ENCODE peak calls at places on chromosomes 4 and X, in seven cellular contexts. W is pancreas, K is mammary epithelial cell, Y is esophagus squamous epithelium, U is right lobe of liver, L is hepatocyte, F is dorsolateral prefrontal cortex. D is an unnamed sample.
A peak's percentile ranks its signal among the peaks of the same experiment; 100 is the strongest.

GRCh38 chr4:58749206-58749605 is 1639.0 kb upstream of the IGFBP7 start:
- DNase-seq in W (peak; percentile 3), K (no peak), Y (no peak), U (no peak), L (peak; percentile 76), F (no peak), D (no peak)

GRCh38 chr4:141654098-141654497 is 17.7 kb downstream of the IL15 start:
- DNase-seq in W (peak; percentile 6), K (no peak), Y (no peak), U (peak; percentile 60), L (peak; percentile 36), F (no peak), D (no peak)

GRCh38 chr4:76212301-76212700 is 1.3 kb downstream of the SCARB2 start:
- DNase-seq in W (no peak), K (no peak), Y (no peak), U (no peak), L (no peak), F (no peak), D (no peak)

GRCh38 chrX:18931972-18932371 is 51.9 kb downstream of the PHKA2 start:
- DNase-seq in W (no peak), K (no peak), Y (no peak), U (no peak), L (peak; percentile 18), F (no peak), D (no peak)

GRCh38 chr4:10762541-10762940 is 78.0 kb upstream of the CLNK start:
- DNase-seq in W (no peak), K (no peak), Y (no peak), U (no peak), L (peak; percentile 11), F (no peak), D (no peak)

GRCh38 chr4:106264331-106264728 is 51.7 kb downstream of the TBCK start:
- DNase-seq in W (no peak), K (no peak), Y (no peak), U (no peak), L (peak; percentile 83), F (no peak), D (no peak)

GRCh38 chr4:41692717-41693345 is 55.7 kb downstream of the PHOX2B start:
- DNase-seq in W (peak; percentile 28), K (peak; percentile 40), Y (no peak), U (no peak), L (peak; percentile 77), F (peak; percentile 48), D (peak; percentile 3)

GRCh38 chrX:26295425-26295824 is 79.5 kb downstream of the MAGEB5 start:
- DNase-seq in W (no peak), K (no peak), Y (no peak), U (no peak), L (no peak), F (no peak), D (no peak)

GRCh38 chr4:67020079-67020807 is 525.1 kb downstream of the CENPC start:
- DNase-seq in W (no peak), K (no peak), Y (no peak), U (no peak), L (no peak), F (no peak), D (no peak)

GRCh38 chr4:39699676-39700409 is 1.9 kb downstream of the UBE2K start:
- DNase-seq in W (no peak), K (peak; percentile 31), Y (no peak), U (no peak), L (no peak), F (no peak), D (no peak)

GRCh38 chr4:104592894-104593470 is 98.3 kb upstream of the CXXC4 start:
- DNase-seq in W (no peak), K (no peak), Y (no peak), U (no peak), L (peak; percentile 24), F (no peak), D (no peak)

GRCh38 chr4:960736-961650 is 12.4 kb downstream of the DGKQ start:
- DNase-seq in W (no peak), K (no peak), Y (no peak), U (no peak), L (no peak), F (no peak), D (no peak)

GRCh38 chr4:960140-960735 is 13.1 kb downstream of the DGKQ start:
- DNase-seq in W (no peak), K (no peak), Y (no peak), U (no peak), L (no peak), F (no peak), D (no peak)

GRCh38 chr4:962231-963208 is 10.8 kb downstream of the DGKQ start:
- DNase-seq in W (no peak), K (no peak), Y (no peak), U (no peak), L (no peak), F (no peak), D (no peak)

GRCh38 chr4:963276-964225 is 9.8 kb downstream of the DGKQ start:
- DNase-seq in W (no peak), K (no peak), Y (no peak), U (no peak), L (no peak), F (no peak), D (no peak)

GRCh38 chr4:961651-962230 is 11.6 kb downstream of the DGKQ start:
- DNase-seq in W (no peak), K (no peak), Y (no peak), U (no peak), L (no peak), F (no peak), D (no peak)
- H3K27ac ChIP-seq in W (no peak overlapping the region), K (no peak overlapping the region), Y (peak overlapping the region; percentile 74), U (no peak overlapping the region), L (no peak overlapping the region), F (no peak overlapping the region), D (no peak overlapping the region)

DNA sequence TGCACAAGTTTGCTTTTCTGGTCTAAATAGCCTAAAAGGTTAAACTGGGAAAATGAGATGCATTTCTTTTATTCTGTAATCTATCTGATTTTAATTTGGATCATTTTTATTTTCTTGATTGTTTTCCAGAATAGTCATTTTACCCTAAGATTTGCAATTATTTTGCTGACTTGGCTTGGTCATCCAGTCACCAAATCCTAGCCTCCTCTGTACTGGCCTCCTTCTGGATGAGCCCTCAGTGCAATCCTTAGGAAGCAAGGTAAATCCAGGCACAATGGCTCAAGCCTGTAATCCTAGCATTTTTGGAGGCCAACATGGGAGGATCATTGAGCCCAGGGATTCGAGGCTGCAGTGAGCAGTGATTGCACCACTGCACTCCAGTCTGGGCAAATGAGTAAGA is 9.2 kb downstream of the EREG start:
- DNase-seq in W (no peak), K (no peak), Y (no peak), U (no peak), L (no peak), F (no peak), D (no peak)
- H3K27ac ChIP-seq in W (no peak overlapping the region), K (peak overlapping the region; percentile 42), Y (peak overlapping the region; percentile 77), U (no peak overlapping the region), L (no peak overlapping the region), F (no peak overlapping the region), D (no peak overlapping the region)

GRCh38 chr4:72566573-72566972 is 2.4 kb downstream of the ADAMTS3 start:
- DNase-seq in W (no peak), K (no peak), Y (no peak), U (no peak), L (no peak), F (no peak), D (no peak)
- H3K27ac ChIP-seq in W (no peak overlapping the region), K (no peak overlapping the region), Y (no peak overlapping the region), U (no peak overlapping the region), L (no peak overlapping the region), F (no peak overlapping the region), D (no peak overlapping the region)

GRCh38 chr4:156663663-156664062 is 307.9 kb downstream of the PDGFC start:
- DNase-seq in W (no peak), K (no peak), Y (no peak), U (no peak), L (no peak), F (no peak), D (no peak)
- H3K27ac ChIP-seq in W (no peak overlapping the region), K (no peak overlapping the region), Y (no peak overlapping the region), U (no peak overlapping the region), L (no peak overlapping the region), F (no peak overlapping the region), D (no peak overlapping the region)

DNA sequence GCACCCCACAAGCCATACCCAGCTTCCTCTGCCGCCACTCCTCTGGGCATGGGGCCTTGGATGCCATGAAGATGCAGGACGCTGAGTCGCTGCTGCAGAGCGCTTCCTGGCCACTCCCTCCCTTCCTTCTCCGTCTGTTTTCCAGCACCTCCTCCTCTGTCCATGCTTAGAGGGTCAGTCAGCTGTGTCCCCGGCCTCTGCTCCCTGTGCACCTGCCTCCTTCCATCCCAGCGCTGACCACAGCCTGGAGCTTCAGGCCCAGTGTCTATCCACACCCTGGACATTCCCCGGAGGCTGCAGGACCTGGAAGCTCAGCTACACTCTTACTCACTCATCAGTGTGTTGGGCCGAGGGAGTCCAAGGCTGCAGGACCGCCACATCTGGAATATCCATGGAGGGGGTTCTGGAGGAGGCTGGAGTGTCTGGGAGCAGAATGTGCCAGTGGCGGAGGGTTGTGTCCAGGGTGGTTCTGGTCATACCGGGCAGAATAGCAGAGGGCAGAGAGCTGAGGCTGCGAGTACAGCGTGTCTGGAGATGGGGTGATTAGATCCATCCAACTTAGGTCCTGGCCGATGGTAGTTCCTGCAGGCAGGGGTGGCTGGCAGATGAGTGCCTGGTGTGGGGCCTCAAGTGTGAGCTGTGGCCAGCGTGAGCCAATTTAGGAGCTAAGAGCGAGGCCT is 58.6 kb upstream of the ADRA2C start:
- DNase-seq in W (no peak), K (no peak), Y (no peak), U (peak; percentile 34), L (no peak), F (peak; percentile 25), D (no peak)
- H3K27ac ChIP-seq in W (no peak overlapping the region), K (no peak overlapping the region), Y (no peak overlapping the region), U (no peak overlapping the region), L (no peak overlapping the region), F (no peak overlapping the region), D (no peak overlapping the region)

GRCh38 chr4:70681730-70682129 is 6.6 kb upstream of the UTP3 start:
- DNase-seq in W (no peak), K (no peak), Y (no peak), U (no peak), L (no peak), F (no peak), D (no peak)

GRCh38 chr4:70678383-70678999 is 9.8 kb upstream of the UTP3 start:
- DNase-seq in W (no peak), K (no peak), Y (no peak), U (no peak), L (no peak), F (no peak), D (no peak)

GRCh38 chr4:70671091-70671490 is 4.8 kb upstream of the JCHAIN start:
- DNase-seq in W (no peak), K (no peak), Y (no peak), U (no peak), L (no peak), F (no peak), D (no peak)

GRCh38 chr4:70676554-70677090 is 10.3 kb upstream of the JCHAIN start:
- DNase-seq in W (no peak), K (no peak), Y (no peak), U (no peak), L (no peak), F (no peak), D (no peak)
- H3K27ac ChIP-seq in W (no peak overlapping the region), K (no peak overlapping the region), Y (no peak overlapping the region), U (no peak overlapping the region), L (no peak overlapping the region), F (no peak overlapping the region), D (no peak overlapping the region)

D was measured in substantia nigra.